ENCODE peak calls at places on chromosome 2, in eight cellular contexts. One of them, this sample, is unnamed.

GRCh38 chr2:26178746-26179436 is 6.0 kb downstream of the GAREM2 start:
- DNase-seq in pancreas: no peak
- DNase-seq in cardiac muscle cell: peak; percentile 26
- DNase-seq in CD8-positive, alpha-beta T cell: no peak
- DNase-seq in neural progenitor cell: peak; percentile 73
- DNase-seq in heart left ventricle: peak; percentile 31
- DNase-seq in tibial artery: no peak
- DNase-seq in left ventricle myocardium inferior: peak; percentile 33
- DNase-seq in this sample: no peak

GRCh38 chr2:26144031-26144430 is 28.9 kb upstream of the GAREM2 start:
- DNase-seq in pancreas: peak; percentile 17
- DNase-seq in cardiac muscle cell: no peak
- DNase-seq in CD8-positive, alpha-beta T cell: no peak
- DNase-seq in neural progenitor cell: no peak
- DNase-seq in heart left ventricle: no peak
- DNase-seq in tibial artery: no peak
- DNase-seq in left ventricle myocardium inferior: no peak
- DNase-seq in this sample: no peak

GRCh38 chr2:70632388-70632787 is 78.8 kb upstream of the TGFA start:
- DNase-seq in pancreas: no peak
- DNase-seq in cardiac muscle cell: no peak
- DNase-seq in CD8-positive, alpha-beta T cell: no peak
- DNase-seq in neural progenitor cell: no peak
- DNase-seq in heart left ventricle: no peak
- DNase-seq in tibial artery: no peak
- DNase-seq in left ventricle myocardium inferior: no peak
- DNase-seq in this sample: no peak

GRCh38 chr2:15968280-15969178 is 28.2 kb downstream of the MYCN start:
- DNase-seq in pancreas: no peak
- DNase-seq in cardiac muscle cell: no peak
- DNase-seq in CD8-positive, alpha-beta T cell: no peak
- DNase-seq in neural progenitor cell: no peak
- DNase-seq in heart left ventricle: no peak
- DNase-seq in tibial artery: no peak
- DNase-seq in left ventricle myocardium inferior: no peak
- DNase-seq in this sample: no peak

GRCh38 chr2:235577404-235578330 is 83.8 kb downstream of the AGAP1 start:
- DNase-seq in pancreas: no peak
- DNase-seq in cardiac muscle cell: peak; percentile 83
- DNase-seq in CD8-positive, alpha-beta T cell: no peak
- DNase-seq in neural progenitor cell: peak; percentile 92
- DNase-seq in heart left ventricle: peak; percentile 71
- DNase-seq in tibial artery: no peak
- DNase-seq in left ventricle myocardium inferior: peak; percentile 51
- DNase-seq in this sample: no peak

GRCh38 chr2:152861349-152861942 is 143.0 kb downstream of the ARL6IP6 start:
- DNase-seq in pancreas: no peak
- DNase-seq in cardiac muscle cell: peak; percentile 25
- DNase-seq in CD8-positive, alpha-beta T cell: no peak
- DNase-seq in neural progenitor cell: peak; percentile 53
- DNase-seq in heart left ventricle: no peak
- DNase-seq in tibial artery: no peak
- DNase-seq in left ventricle myocardium inferior: no peak
- DNase-seq in this sample: no peak

GRCh38 chr2:172000696-172001361 is 1.1 kb downstream of the METAP1D start:
- DNase-seq in pancreas: no peak
- DNase-seq in cardiac muscle cell: no peak
- DNase-seq in CD8-positive, alpha-beta T cell: no peak
- DNase-seq in neural progenitor cell: no peak
- DNase-seq in heart left ventricle: no peak
- DNase-seq in tibial artery: no peak
- DNase-seq in left ventricle myocardium inferior: no peak
- DNase-seq in this sample: no peak

GRCh38 chr2:23693606-23693951 is 233.3 kb downstream of the ATAD2B start:
- DNase-seq in pancreas: no peak
- DNase-seq in cardiac muscle cell: no peak
- DNase-seq in CD8-positive, alpha-beta T cell: no peak
- DNase-seq in neural progenitor cell: no peak
- DNase-seq in heart left ventricle: no peak
- DNase-seq in tibial artery: no peak
- DNase-seq in left ventricle myocardium inferior: no peak
- DNase-seq in this sample: no peak

GRCh38 chr2:51995293-51995692 is 963.4 kb upstream of the NRXN1 start:
- DNase-seq in pancreas: no peak
- DNase-seq in cardiac muscle cell: peak; percentile 81
- DNase-seq in CD8-positive, alpha-beta T cell: no peak
- DNase-seq in neural progenitor cell: no peak
- DNase-seq in heart left ventricle: no peak
- DNase-seq in tibial artery: no peak
- DNase-seq in left ventricle myocardium inferior: no peak
- DNase-seq in this sample: no peak

GRCh38 chr2:153477096-153477555 is 1.4 kb downstream of the RPRM start:
- DNase-seq in pancreas: no peak
- DNase-seq in cardiac muscle cell: no peak
- DNase-seq in CD8-positive, alpha-beta T cell: no peak
- DNase-seq in neural progenitor cell: peak; percentile 51
- DNase-seq in heart left ventricle: no peak
- DNase-seq in tibial artery: peak; percentile 62
- DNase-seq in left ventricle myocardium inferior: no peak
- DNase-seq in this sample: no peak

GRCh38 chr2:26235089-26235488 is 9.3 kb downstream of the HADHA start:
- DNase-seq in pancreas: no peak
- DNase-seq in cardiac muscle cell: peak; percentile 13
- DNase-seq in CD8-positive, alpha-beta T cell: no peak
- DNase-seq in neural progenitor cell: no peak
- DNase-seq in heart left ventricle: no peak
- DNase-seq in tibial artery: no peak
- DNase-seq in left ventricle myocardium inferior: no peak
- DNase-seq in this sample: no peak

GRCh38 chr2:236634203-236634602 is 64.6 kb downstream of the ACKR3 start:
- DNase-seq in pancreas: no peak
- DNase-seq in cardiac muscle cell: no peak
- DNase-seq in CD8-positive, alpha-beta T cell: no peak
- DNase-seq in neural progenitor cell: no peak
- DNase-seq in heart left ventricle: no peak
- DNase-seq in tibial artery: no peak
- DNase-seq in left ventricle myocardium inferior: no peak
- DNase-seq in this sample: no peak

GRCh38 chr2:105391058-105391627 is 7.7 kb downstream of the FHL2 start:
- DNase-seq in pancreas: no peak
- DNase-seq in cardiac muscle cell: no peak
- DNase-seq in CD8-positive, alpha-beta T cell: no peak
- DNase-seq in neural progenitor cell: no peak
- DNase-seq in heart left ventricle: peak; percentile 28
- DNase-seq in tibial artery: no peak
- DNase-seq in left ventricle myocardium inferior: no peak
- DNase-seq in this sample: no peak

GRCh38 chr2:210442869-210443268 is 33.7 kb downstream of the LANCL1 start:
- DNase-seq in pancreas: no peak
- DNase-seq in cardiac muscle cell: no peak
- DNase-seq in CD8-positive, alpha-beta T cell: no peak
- DNase-seq in neural progenitor cell: peak; percentile 16
- DNase-seq in heart left ventricle: no peak
- DNase-seq in tibial artery: no peak
- DNase-seq in left ventricle myocardium inferior: no peak
- DNase-seq in this sample: no peak

GRCh38 chr2:216426166-216426777 is 14.0 kb downstream of the SMARCAL1 start:
- DNase-seq in pancreas: no peak
- DNase-seq in cardiac muscle cell: peak; percentile 15
- DNase-seq in CD8-positive, alpha-beta T cell: no peak
- DNase-seq in neural progenitor cell: no peak
- DNase-seq in heart left ventricle: no peak
- DNase-seq in tibial artery: no peak
- DNase-seq in left ventricle myocardium inferior: no peak
- DNase-seq in this sample: no peak

GRCh38 chr2:197851451-197851850 is 47.1 kb downstream of the PLCL1 start:
- DNase-seq in pancreas: no peak
- DNase-seq in cardiac muscle cell: no peak
- DNase-seq in CD8-positive, alpha-beta T cell: no peak
- DNase-seq in neural progenitor cell: peak; percentile 37
- DNase-seq in heart left ventricle: no peak
- DNase-seq in tibial artery: no peak
- DNase-seq in left ventricle myocardium inferior: no peak
- DNase-seq in this sample: no peak

GRCh38 chr2:20368706-20369105 is 18.1 kb upstream of the PUM2 start:
- DNase-seq in pancreas: no peak
- DNase-seq in cardiac muscle cell: no peak
- DNase-seq in CD8-positive, alpha-beta T cell: no peak
- DNase-seq in neural progenitor cell: no peak
- DNase-seq in heart left ventricle: no peak
- DNase-seq in tibial artery: no peak
- DNase-seq in left ventricle myocardium inferior: no peak
- DNase-seq in this sample: no peak

GRCh38 chr2:157672129-157672528 is 43.5 kb upstream of the ACVR1C start:
- DNase-seq in pancreas: no peak
- DNase-seq in cardiac muscle cell: no peak
- DNase-seq in CD8-positive, alpha-beta T cell: no peak
- DNase-seq in neural progenitor cell: no peak
- DNase-seq in heart left ventricle: no peak
- DNase-seq in tibial artery: no peak
- DNase-seq in left ventricle myocardium inferior: no peak
- DNase-seq in this sample: no peak

GRCh38 chr2:160397530-160397865 is 96.1 kb downstream of the RBMS1 start:
- DNase-seq in pancreas: no peak
- DNase-seq in cardiac muscle cell: no peak
- DNase-seq in CD8-positive, alpha-beta T cell: no peak
- DNase-seq in neural progenitor cell: peak; percentile 87
- DNase-seq in heart left ventricle: no peak
- DNase-seq in tibial artery: no peak
- DNase-seq in left ventricle myocardium inferior: no peak
- DNase-seq in this sample: no peak

GRCh38 chr2:129144082-129144791 is 825.6 kb upstream of the HS6ST1 start:
- DNase-seq in pancreas: no peak
- DNase-seq in cardiac muscle cell: no peak
- DNase-seq in CD8-positive, alpha-beta T cell: no peak
- DNase-seq in neural progenitor cell: no peak
- DNase-seq in heart left ventricle: no peak
- DNase-seq in tibial artery: no peak
- DNase-seq in left ventricle myocardium inferior: no peak
- DNase-seq in this sample: no peak

GRCh38 chr2:42046819-42047487 is 868 bp upstream of the PKDCC start:
- DNase-seq in pancreas: no peak
- DNase-seq in cardiac muscle cell: peak; percentile 78
- DNase-seq in CD8-positive, alpha-beta T cell: no peak
- DNase-seq in neural progenitor cell: peak; percentile 97
- DNase-seq in heart left ventricle: no peak
- DNase-seq in tibial artery: no peak
- DNase-seq in left ventricle myocardium inferior: no peak
- DNase-seq in this sample: no peak

GRCh38 chr2:172461591-172462392 is 34.4 kb downstream of the ITGA6 start:
- DNase-seq in pancreas: peak; percentile 71
- DNase-seq in cardiac muscle cell: peak; percentile 57
- DNase-seq in CD8-positive, alpha-beta T cell: peak; percentile 74
- DNase-seq in neural progenitor cell: peak; percentile 83
- DNase-seq in heart left ventricle: peak; percentile 56
- DNase-seq in tibial artery: no peak
- DNase-seq in left ventricle myocardium inferior: peak; percentile 53
- DNase-seq in this sample: peak; percentile 64

GRCh38 chr2:216192931-216193330 is 83.8 kb downstream of the XRCC5 start:
- DNase-seq in pancreas: no peak
- DNase-seq in cardiac muscle cell: no peak
- DNase-seq in CD8-positive, alpha-beta T cell: no peak
- DNase-seq in neural progenitor cell: no peak
- DNase-seq in heart left ventricle: no peak
- DNase-seq in tibial artery: no peak
- DNase-seq in left ventricle myocardium inferior: no peak
- DNase-seq in this sample: no peak

GRCh38 chr2:236610991-236611821 is 41.6 kb downstream of the ACKR3 start:
- DNase-seq in pancreas: no peak
- DNase-seq in cardiac muscle cell: no peak
- DNase-seq in CD8-positive, alpha-beta T cell: no peak
- DNase-seq in neural progenitor cell: no peak
- DNase-seq in heart left ventricle: no peak
- DNase-seq in tibial artery: no peak
- DNase-seq in left ventricle myocardium inferior: no peak
- DNase-seq in this sample: no peak

GRCh38 chr2:5549061-5549601 is 143.1 kb upstream of the SOX11 start:
- DNase-seq in pancreas: no peak
- DNase-seq in cardiac muscle cell: no peak
- DNase-seq in CD8-positive, alpha-beta T cell: no peak
- DNase-seq in neural progenitor cell: peak; percentile 60
- DNase-seq in heart left ventricle: no peak
- DNase-seq in tibial artery: no peak
- DNase-seq in left ventricle myocardium inferior: no peak
- DNase-seq in this sample: no peak
- H3K9me3 ChIP-seq in pancreas: no peaks in the 10 kb centered on the region
- H3K9me3 ChIP-seq in cardiac muscle cell: no peaks in the 10 kb centered on the region
- H3K9me3 ChIP-seq in CD8-positive, alpha-beta T cell: no peaks in the 10 kb centered on the region
- H3K9me3 ChIP-seq in neural progenitor cell: peaks cover 8% of the 10 kb centered on the region
- H3K9me3 ChIP-seq in heart left ventricle: no peaks in the 10 kb centered on the region
- H3K9me3 ChIP-seq in tibial artery: no peaks in the 10 kb centered on the region
- H3K9me3 ChIP-seq in left ventricle myocardium inferior: peaks cover 6% of the 10 kb centered on the region
- H3K9me3 ChIP-seq in this sample: no peaks in the 10 kb centered on the region

GRCh38 chr2:77086478-77086877 is 435.7 kb downstream of the LRRTM4 start:
- DNase-seq in pancreas: no peak
- DNase-seq in cardiac muscle cell: no peak
- DNase-seq in CD8-positive, alpha-beta T cell: no peak
- DNase-seq in neural progenitor cell: no peak
- DNase-seq in heart left ventricle: no peak
- DNase-seq in tibial artery: no peak
- DNase-seq in left ventricle myocardium inferior: no peak
- DNase-seq in this sample: no peak

GRCh38 chr2:77087987-77088414 is 434.2 kb downstream of the LRRTM4 start:
- DNase-seq in pancreas: no peak
- DNase-seq in cardiac muscle cell: no peak
- DNase-seq in CD8-positive, alpha-beta T cell: no peak
- DNase-seq in neural progenitor cell: no peak
- DNase-seq in heart left ventricle: no peak
- DNase-seq in tibial artery: no peak
- DNase-seq in left ventricle myocardium inferior: no peak
- DNase-seq in this sample: no peak
- H3K4me1 ChIP-seq in pancreas: no peaks in the 10 kb centered on the region
- H3K4me1 ChIP-seq in cardiac muscle cell: no peaks in the 10 kb centered on the region
- H3K4me1 ChIP-seq in CD8-positive, alpha-beta T cell: no peaks in the 10 kb centered on the region
- H3K4me1 ChIP-seq in neural progenitor cell: peaks cover 7% of the 10 kb centered on the region
- H3K4me1 ChIP-seq in heart left ventricle: no peaks in the 10 kb centered on the region
- H3K4me1 ChIP-seq in tibial artery: no peaks in the 10 kb centered on the region
- H3K4me1 ChIP-seq in left ventricle myocardium inferior: no peaks in the 10 kb centered on the region
- H3K4me1 ChIP-seq in this sample: no peaks in the 10 kb centered on the region

DNA sequence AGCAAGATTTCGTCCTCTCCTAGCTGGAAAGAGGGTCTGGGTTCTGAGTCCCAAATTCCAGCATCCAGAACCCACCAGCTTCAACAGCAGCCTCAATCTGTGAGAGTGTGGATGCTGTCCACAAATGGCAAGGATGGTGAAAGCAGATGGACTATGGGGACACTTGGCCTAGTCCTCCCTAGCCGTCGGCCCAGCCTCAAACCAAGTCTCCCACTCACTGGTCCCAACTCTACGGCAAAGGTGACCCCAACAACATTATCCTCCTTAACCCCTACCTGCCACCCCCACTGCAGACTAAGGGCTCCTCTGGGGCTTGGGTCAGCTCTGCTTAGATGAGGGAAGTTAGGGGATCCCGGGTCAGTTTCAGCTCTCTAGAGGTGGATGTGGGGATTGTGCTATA is 57.3 kb downstream of the TNS1 start:
- DNase-seq in pancreas: no peak
- DNase-seq in cardiac muscle cell: no peak
- DNase-seq in CD8-positive, alpha-beta T cell: no peak
- DNase-seq in neural progenitor cell: no peak
- DNase-seq in heart left ventricle: no peak
- DNase-seq in tibial artery: peak; percentile 61
- DNase-seq in left ventricle myocardium inferior: no peak
- DNase-seq in this sample: no peak
- H3K27ac ChIP-seq in pancreas: no peak overlapping the region
- H3K27ac ChIP-seq in cardiac muscle cell: no peak overlapping the region
- H3K27ac ChIP-seq in CD8-positive, alpha-beta T cell: no peak overlapping the region
- H3K27ac ChIP-seq in neural progenitor cell: no peak overlapping the region
- H3K27ac ChIP-seq in heart left ventricle: no peak overlapping the region
- H3K27ac ChIP-seq in tibial artery: peak overlapping the region; percentile 95
- H3K27ac ChIP-seq in left ventricle myocardium inferior: peak overlapping the region; percentile 95
- H3K27ac ChIP-seq in this sample: no peak overlapping the region

GRCh38 chr2:89821455-89821945 is 1130.0 kb downstream of the RPIA start:
- DNase-seq in pancreas: no peak
- DNase-seq in cardiac muscle cell: no peak
- DNase-seq in CD8-positive, alpha-beta T cell: no peak
- DNase-seq in neural progenitor cell: no peak
- DNase-seq in heart left ventricle: no peak
- DNase-seq in tibial artery: no peak
- DNase-seq in left ventricle myocardium inferior: no peak
- DNase-seq in this sample: no peak
- H3K9me3 ChIP-seq in pancreas: no peaks in the 10 kb centered on the region
- H3K9me3 ChIP-seq in cardiac muscle cell: peaks cover 66% of the 10 kb centered on the region
- H3K9me3 ChIP-seq in CD8-positive, alpha-beta T cell: peaks cover 11% of the 10 kb centered on the region
- H3K9me3 ChIP-seq in neural progenitor cell: peaks cover 67% of the 10 kb centered on the region
- H3K9me3 ChIP-seq in heart left ventricle: peaks cover 6% of the 10 kb centered on the region
- H3K9me3 ChIP-seq in tibial artery: peaks cover 9% of the 10 kb centered on the region
- H3K9me3 ChIP-seq in left ventricle myocardium inferior: no peaks in the 10 kb centered on the region
- H3K9me3 ChIP-seq in this sample: peaks cover 5% of the 10 kb centered on the region